ENCODE peak calls at places on chromosome 9, in four cellular contexts. F, T, D and M are unnamed samples. For H3K27me3, the result is how much of the 10 kb centered on the place peaks cover.

GRCh38 chr9:113609562-113610318 is 146.2 kb downstream of the RGS3 start:
- DNase-seq in F (no peak), T (peak), D (no peak), M (no peak)

GRCh38 chr9:131678499-131679111 is 61.3 kb downstream of the RAPGEF1 start:
- DNase-seq in F (peak), T (peak), D (peak), M (peak)

GRCh38 chr9:105344283-105344682 is 99.8 kb downstream of the SLC44A1 start:
- DNase-seq in F (no peak), T (no peak), D (no peak), M (no peak)

GRCh38 chr9:132169672-132170392 is 8.0 kb downstream of the NTNG2 start:
- DNase-seq in F (peak), T (peak), D (peak), M (peak)

GRCh38 chr9:121260457-121261106 is 7.4 kb upstream of the GSN start:
- DNase-seq in F (no peak), T (no peak), D (no peak), M (no peak)

GRCh38 chr9:7042124-7042523 is 284.4 kb downstream of the KDM4C start:
- DNase-seq in F (no peak), T (no peak), D (no peak), M (no peak)

GRCh38 chr9:13110766-13111400 is 168.6 kb downstream of the MPDZ start:
- DNase-seq in F (no peak), T (peak), D (no peak), M (no peak)

GRCh38 chr9:136242908-136243525 is 2.6 kb downstream of the QSOX2 start:
- DNase-seq in F (no peak), T (no peak), D (no peak), M (no peak)

GRCh38 chr9:68562456-68562855 is 21.8 kb upstream of the TMEM252 start:
- DNase-seq in F (no peak), T (no peak), D (no peak), M (no peak)

GRCh38 chr9:69120380-69121154 is 53.5 kb upstream of the TJP2 start:
- DNase-seq in F (no peak), T (peak), D (no peak), M (no peak)

GRCh38 chr9:96062051-96062450 is 186.6 kb downstream of the ERCC6L2 start:
- DNase-seq in F (no peak), T (no peak), D (no peak), M (no peak)

GRCh38 chr9:95346021-95346420 is 28.5 kb upstream of the FANCC start:
- DNase-seq in F (no peak), T (no peak), D (no peak), M (no peak)

GRCh38 chr9:4128876-4129275 is 171.0 kb downstream of the GLIS3 start:
- DNase-seq in F (no peak), T (no peak), D (no peak), M (no peak)

GRCh38 chr9:91908746-91909145 is 41.3 kb downstream of the ROR2 start:
- DNase-seq in F (no peak), T (no peak), D (no peak), M (peak)

GRCh38 chr9:76296561-76297276 is 97.5 kb downstream of the RFK start:
- DNase-seq in F (no peak), T (no peak), D (no peak), M (no peak)

GRCh38 chr9:89309166-89309565 is 1.8 kb upstream of the CKS2 start:
- DNase-seq in F (no peak), T (no peak), D (no peak), M (no peak)

GRCh38 chr9:13707635-13708410 is 428.3 kb upstream of the MPDZ start:
- DNase-seq in F (no peak), T (no peak), D (no peak), M (peak)

DNA sequence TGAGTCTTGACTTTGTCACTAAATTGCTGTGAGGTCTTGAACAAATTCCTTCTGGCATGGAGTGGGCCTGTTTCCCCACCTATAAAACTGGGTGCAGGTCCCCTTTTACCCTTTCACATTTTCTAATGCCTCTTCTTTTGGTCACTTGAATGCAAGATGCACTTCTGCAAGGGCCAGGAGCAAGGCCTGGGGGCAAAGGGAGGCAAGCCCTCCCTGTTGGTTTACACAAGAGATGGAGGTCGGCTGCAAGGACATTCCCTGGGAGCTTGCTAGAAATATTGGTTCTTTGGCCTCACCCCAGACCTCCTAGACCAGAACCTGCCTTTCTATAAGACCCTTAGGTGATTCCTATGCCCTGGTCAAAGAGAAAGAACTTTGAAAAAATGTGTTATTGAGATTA is 5.8 kb downstream of the FOXE1 start:
- DNase-seq in F (no peak), T (no peak), D (no peak), M (no peak)
- H3K27me3 ChIP-seq in F (half or more), T (half or more), D (under half), M (under half)

DNA sequence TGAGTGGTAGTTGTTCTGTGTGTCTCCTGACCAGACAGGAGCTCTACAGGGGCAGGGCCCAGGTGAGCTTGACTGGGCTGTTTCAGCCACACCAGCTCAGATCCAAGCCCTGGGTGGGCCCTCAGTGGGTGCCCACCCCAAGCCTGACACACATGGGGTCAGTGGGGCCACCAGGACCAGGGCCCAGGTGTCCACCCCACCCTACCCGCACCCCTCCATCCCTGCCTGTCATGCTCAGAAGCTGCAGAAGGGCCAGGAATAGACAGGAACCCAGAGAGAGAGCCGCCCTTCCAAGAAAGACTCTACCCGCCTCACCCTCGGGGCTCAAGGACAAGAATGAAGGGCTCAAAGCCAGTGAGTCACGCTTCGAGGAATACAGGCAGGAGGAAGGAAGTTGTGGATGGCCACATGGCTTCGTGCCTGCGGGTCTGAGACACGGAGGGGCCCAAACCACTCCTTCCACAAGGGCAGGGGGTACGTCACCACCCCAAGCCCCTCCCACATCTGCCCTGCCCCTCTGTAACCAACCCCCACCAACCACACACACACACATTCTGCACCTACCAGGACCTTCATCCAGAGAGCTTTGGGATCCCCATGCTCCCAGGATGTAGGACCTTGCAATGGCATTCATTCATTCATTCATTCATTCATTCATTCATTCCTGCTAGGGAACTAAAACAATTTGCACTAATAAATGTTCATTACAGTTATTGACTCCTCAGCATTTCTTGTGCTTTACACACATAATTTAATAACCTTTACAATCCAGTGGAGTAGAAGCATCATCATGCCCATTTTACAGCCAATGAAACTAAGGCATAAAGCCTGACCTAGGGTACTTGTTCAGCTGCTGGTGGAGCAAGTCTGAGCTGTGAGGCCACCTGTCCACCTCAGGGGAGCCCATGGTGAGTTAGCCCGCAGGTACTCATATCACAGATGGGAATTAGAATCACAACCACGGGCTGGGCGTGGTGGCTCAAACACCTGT is 56.0 kb upstream of the STXBP1 start:
- DNase-seq in F (peak), T (peak), D (no peak), M (no peak)
- H3K27ac ChIP-seq in F (no peak), T (peak), D (peak), M (no peak)

GRCh38 chr9:21549890-21550289 is 67.8 kb upstream of the IFNE start:
- DNase-seq in F (no peak), T (no peak), D (no peak), M (no peak)

GRCh38 chr9:21552244-21552825 is 70.2 kb upstream of the IFNE start:
- DNase-seq in F (no peak), T (no peak), D (no peak), M (no peak)

GRCh38 chr9:21549251-21549765 is 67.2 kb upstream of the IFNE start:
- DNase-seq in F (no peak), T (no peak), D (no peak), M (no peak)

GRCh38 chr9:21551401-21551800 is 69.3 kb upstream of the IFNE start:
- DNase-seq in F (no peak), T (no peak), D (no peak), M (no peak)

GRCh38 chr9:21550392-21550791 is 68.3 kb upstream of the IFNE start:
- DNase-seq in F (no peak), T (no peak), D (no peak), M (no peak)
- H3K4me3 ChIP-seq in F (no peak), T (no peak), D (no peak), M (no peak)

DNA sequence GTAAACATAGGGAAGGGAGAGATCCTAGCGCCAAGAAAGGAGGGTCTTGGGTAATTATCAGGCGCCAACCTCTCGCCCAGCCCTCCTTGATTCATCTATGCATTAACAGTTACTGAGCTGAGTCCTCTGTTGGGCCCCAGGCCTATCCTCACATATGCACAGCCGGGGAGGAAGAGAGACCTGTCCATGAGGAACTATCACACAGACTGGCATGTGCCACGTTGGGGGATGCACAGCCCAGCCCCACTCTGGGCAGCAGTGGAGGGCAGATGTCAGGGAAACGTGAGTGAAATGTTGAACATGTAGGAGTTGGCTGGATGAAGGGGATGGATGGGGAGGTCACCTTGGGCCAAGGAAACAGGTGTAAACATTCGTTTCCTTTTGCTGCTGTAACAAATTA is 18.8 kb upstream of the ENHO start:
- DNase-seq in F (no peak), T (no peak), D (no peak), M (no peak)
- H3K27me3 ChIP-seq in F (under half), T (under half), D (under half), M (under half)